ENCODE peak calls at places on chromosomes 6 and 20, in ten cellular contexts. O is H1, E is lower lobe of right lung, P is heart left ventricle, V is IMR-90, R is HepG2, C is ovary, U is uterus, T is adrenal gland, G is GM23248. Y is an unnamed sample.

GRCh38 chr6:167485186-167485978 is 160.5 kb downstream of the TTLL2 start:
- DNase-seq in R (peak; percentile 39), G (no peak), U (peak; percentile 42), C (no peak), T (peak; percentile 56), V (no peak), E (no peak), P (no peak), O (no peak), Y (no peak)

GRCh38 chr20:3777726-3778629 is 3.3 kb downstream of the SPEF1 start:
- DNase-seq in T (no peak), P (peak; percentile 80), E (peak; percentile 84), G (peak; percentile 80), U (peak; percentile 70), V (no peak), C (peak; percentile 72), R (no peak), O (peak; percentile 90), Y (peak; percentile 91)

GRCh38 chr6:138188278-138188923 is 26.7 kb downstream of the ARFGEF3 start:
- DNase-seq in U (no peak), O (peak; percentile 43), C (no peak), G (no peak), V (no peak), P (no peak), T (no peak), R (no peak), E (no peak), Y (no peak)

GRCh38 chr6:6696867-6697531 is 108.5 kb downstream of the LY86 start:
- DNase-seq in P (peak; percentile 72), U (no peak), G (peak; percentile 84), C (peak; percentile 70), O (peak; percentile 88), V (peak; percentile 65), R (peak; percentile 29), T (peak; percentile 87), E (peak; percentile 85), Y (peak; percentile 85)

GRCh38 chr6:46014511-46015118 is 1.0 kb downstream of the CLIC5 start:
- DNase-seq in U (no peak), C (no peak), O (peak; percentile 52), T (no peak), G (no peak), R (no peak), V (no peak), P (peak; percentile 54), E (peak; percentile 50), Y (no peak)

GRCh38 chr6:36925809-36926208 is 28.7 kb upstream of the PI16 start:
- DNase-seq in P (no peak), T (peak; percentile 31), O (no peak), R (no peak), E (no peak), V (no peak), C (no peak), G (no peak), U (no peak), Y (no peak)

GRCh38 chr6:123203928-123204327 is 207.9 kb downstream of the CLVS2 start:
- DNase-seq in O (no peak), C (no peak), E (no peak), U (no peak), T (no peak), G (no peak), R (no peak), V (no peak), P (no peak), Y (no peak)

GRCh38 chr6:45148711-45149341 is 179.3 kb upstream of the RUNX2 start:
- DNase-seq in T (no peak), U (no peak), C (no peak), G (peak; percentile 75), E (no peak), V (peak; percentile 55), O (no peak), R (no peak), P (no peak), Y (no peak)

GRCh38 chr6:160142115-160142715 is 20.6 kb downstream of the SLC22A1 start:
- DNase-seq in R (no peak), P (no peak), E (no peak), T (no peak), U (no peak), C (no peak), O (no peak), V (no peak), G (no peak), Y (no peak)

GRCh38 chr6:129385117-129385516 is 324.9 kb downstream of the ARHGAP18 start:
- DNase-seq in E (no peak), R (no peak), G (no peak), C (no peak), T (no peak), P (no peak), O (no peak), V (no peak), U (no peak), Y (no peak)

GRCh38 chr6:2871102-2871501 is 29.4 kb upstream of the SERPINB1 start:
- DNase-seq in T (no peak), O (no peak), P (no peak), C (no peak), G (no peak), R (no peak), E (no peak), U (no peak), V (no peak), Y (no peak)

GRCh38 chr20:48604426-48604825 is 223.4 kb downstream of the PREX1 start:
- DNase-seq in T (no peak), C (no peak), U (no peak), P (no peak), E (peak; percentile 26), R (no peak), G (no peak), O (no peak), V (no peak), Y (peak; percentile 25)

GRCh38 chr6:138997136-138997535 is 9.1 kb upstream of the REPS1 start:
- DNase-seq in C (no peak), P (no peak), G (no peak), O (no peak), E (no peak), R (no peak), V (no peak), T (no peak), U (no peak), Y (no peak)

GRCh38 chr6:1388927-1389790 is at the start of gene FOXF2:
- DNase-seq in R (no peak), E (no peak), O (peak; percentile 75), V (no peak), P (peak; percentile 36), U (no peak), G (peak; percentile 77), C (no peak), T (no peak), Y (no peak)

GRCh38 chr6:27477318-27478013 is 4.6 kb upstream of the ZNF184 start:
- DNase-seq in G (no peak), V (no peak), E (no peak), O (no peak), P (no peak), C (no peak), R (no peak), U (no peak), T (no peak), Y (no peak)
- H3K4me3 ChIP-seq in G (peak overlapping the region; percentile 93), V (peak overlapping the region; percentile 54), E (peak overlapping the region; percentile 74), O (peak overlapping the region; percentile 92), P (peak overlapping the region; percentile 78), C (peak overlapping the region; percentile 88), R (peak overlapping the region; percentile 87), U (peak overlapping the region; percentile 69), T (no peak overlapping the region), Y (no peak overlapping the region)

DNA sequence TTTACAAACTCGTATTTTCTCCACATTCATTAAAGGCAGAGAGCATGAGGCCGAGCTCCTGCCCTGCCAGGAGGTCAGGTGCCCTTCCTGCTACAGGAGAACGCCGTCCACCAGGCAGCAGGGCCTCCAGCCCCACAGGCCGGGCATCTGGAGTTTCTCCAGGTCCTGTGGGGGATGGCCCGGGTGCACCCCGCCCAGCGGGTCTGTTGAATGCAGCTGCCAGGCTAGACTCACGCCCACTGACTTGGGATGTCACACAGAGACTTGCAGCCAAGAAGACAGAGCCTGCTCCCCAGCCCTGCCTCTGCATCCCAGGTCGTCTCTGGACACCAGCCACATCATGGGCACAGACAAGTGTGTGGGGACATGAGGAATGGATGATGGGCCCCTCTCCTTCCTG is 376.4 kb downstream of the CDH4 start:
- DNase-seq in C (no peak), U (no peak), O (no peak), T (no peak), V (no peak), P (no peak), R (no peak), G (no peak), E (no peak), Y (no peak)
- H3K27ac ChIP-seq in C (no peak overlapping the region), U (no peak overlapping the region), O (no peak overlapping the region), T (no peak overlapping the region), V (no peak overlapping the region), P (no peak overlapping the region), R (no peak overlapping the region), G (no peak overlapping the region), E (no peak overlapping the region), Y (no peak overlapping the region)

GRCh38 chr6:27507041-27507956 is 34.4 kb upstream of the ZNF184 start:
- DNase-seq in E (no peak), U (no peak), V (no peak), R (no peak), O (no peak), G (no peak), T (no peak), C (no peak), P (no peak), Y (no peak)
- H3K4me3 ChIP-seq in E (no peak overlapping the region), U (no peak overlapping the region), V (no peak overlapping the region), R (no peak overlapping the region), O (no peak overlapping the region), G (no peak overlapping the region), T (no peak overlapping the region), C (no peak overlapping the region), P (no peak overlapping the region), Y (no peak overlapping the region)

GRCh38 chr6:87668006-87668405 is 34.0 kb downstream of the AKIRIN2 start:
- DNase-seq in R (no peak), V (no peak), T (no peak), O (no peak), G (no peak), E (no peak), P (no peak), U (no peak), C (no peak), Y (no peak)
- H3K27ac ChIP-seq in R (peak overlapping the region; percentile 1), V (no peak overlapping the region), T (no peak overlapping the region), O (no peak overlapping the region), G (no peak overlapping the region), E (no peak overlapping the region), P (no peak overlapping the region), U (no peak overlapping the region), C (no peak overlapping the region), Y (no peak overlapping the region)

GRCh38 chr20:6502219-6502618 is 265.3 kb upstream of the BMP2 start:
- DNase-seq in G (no peak), R (no peak), O (no peak), C (no peak), U (no peak), E (no peak), T (no peak), V (no peak), P (no peak), Y (no peak)
- H3K4me3 ChIP-seq in G (no peak overlapping the region), R (no peak overlapping the region), O (no peak overlapping the region), C (no peak overlapping the region), U (no peak overlapping the region), E (no peak overlapping the region), T (no peak overlapping the region), V (no peak overlapping the region), P (no peak overlapping the region), Y (no peak overlapping the region)